ENCODE peak calls at places on chromosome 1, in seven cellular contexts. One of them, this sample, is unnamed. For H3K4me1 and H3K9me3, the result is how much of the 10 kb centered on the place peaks cover.

GRCh38 chr1:6317101-6317760 is 56.3 kb upstream of the GPR153 start:
- DNase-seq in mammary epithelial cell: peak
- DNase-seq in PC-9: peak
- DNase-seq in tibial nerve: no peak
- DNase-seq in body of pancreas: no peak
- DNase-seq in OCI-LY7: no peak
- DNase-seq in uterus: no peak
- DNase-seq in this sample: no peak

GRCh38 chr1:180926164-180926981 is 13.7 kb downstream of the KIAA1614 start:
- DNase-seq in mammary epithelial cell: no peak
- DNase-seq in PC-9: no peak
- DNase-seq in tibial nerve: no peak
- DNase-seq in body of pancreas: peak
- DNase-seq in OCI-LY7: peak
- DNase-seq in uterus: peak
- DNase-seq in this sample: no peak

GRCh38 chr1:234881893-234882771 is 246.5 kb downstream of the TOMM20 start:
- DNase-seq in mammary epithelial cell: no peak
- DNase-seq in PC-9: no peak
- DNase-seq in tibial nerve: no peak
- DNase-seq in body of pancreas: no peak
- DNase-seq in OCI-LY7: peak
- DNase-seq in uterus: peak
- DNase-seq in this sample: no peak

GRCh38 chr1:168392958-168393357 is 112.3 kb downstream of the TBX19 start:
- DNase-seq in mammary epithelial cell: no peak
- DNase-seq in PC-9: no peak
- DNase-seq in tibial nerve: no peak
- DNase-seq in body of pancreas: no peak
- DNase-seq in OCI-LY7: no peak
- DNase-seq in uterus: no peak
- DNase-seq in this sample: no peak

GRCh38 chr1:154739654-154740053 is 130.4 kb downstream of the KCNN3 start:
- DNase-seq in mammary epithelial cell: no peak
- DNase-seq in PC-9: no peak
- DNase-seq in tibial nerve: no peak
- DNase-seq in body of pancreas: no peak
- DNase-seq in OCI-LY7: no peak
- DNase-seq in uterus: no peak
- DNase-seq in this sample: no peak

GRCh38 chr1:231420299-231420958 is 1.7 kb downstream of the EGLN1 start:
- DNase-seq in mammary epithelial cell: peak
- DNase-seq in PC-9: no peak
- DNase-seq in tibial nerve: no peak
- DNase-seq in body of pancreas: no peak
- DNase-seq in OCI-LY7: peak
- DNase-seq in uterus: no peak
- DNase-seq in this sample: peak

GRCh38 chr1:110393286-110393685 is 2.5 kb upstream of the SLC16A4 start:
- DNase-seq in mammary epithelial cell: no peak
- DNase-seq in PC-9: no peak
- DNase-seq in tibial nerve: no peak
- DNase-seq in body of pancreas: no peak
- DNase-seq in OCI-LY7: no peak
- DNase-seq in uterus: no peak
- DNase-seq in this sample: no peak

GRCh38 chr1:111517464-111518225 is 14.2 kb upstream of the ADORA3 start:
- DNase-seq in mammary epithelial cell: no peak
- DNase-seq in PC-9: no peak
- DNase-seq in tibial nerve: no peak
- DNase-seq in body of pancreas: no peak
- DNase-seq in OCI-LY7: peak
- DNase-seq in uterus: no peak
- DNase-seq in this sample: no peak

GRCh38 chr1:53066941-53067738 is 5.1 kb downstream of the PODN start:
- DNase-seq in mammary epithelial cell: no peak
- DNase-seq in PC-9: no peak
- DNase-seq in tibial nerve: peak
- DNase-seq in body of pancreas: no peak
- DNase-seq in OCI-LY7: no peak
- DNase-seq in uterus: peak
- DNase-seq in this sample: no peak

GRCh38 chr1:118147542-118147941 is 37.5 kb downstream of the SPAG17 start:
- DNase-seq in mammary epithelial cell: peak
- DNase-seq in PC-9: no peak
- DNase-seq in tibial nerve: no peak
- DNase-seq in body of pancreas: no peak
- DNase-seq in OCI-LY7: no peak
- DNase-seq in uterus: no peak
- DNase-seq in this sample: no peak

GRCh38 chr1:23529146-23530088 is 1.6 kb downstream of the E2F2 start:
- DNase-seq in mammary epithelial cell: peak
- DNase-seq in PC-9: no peak
- DNase-seq in tibial nerve: no peak
- DNase-seq in body of pancreas: no peak
- DNase-seq in OCI-LY7: peak
- DNase-seq in uterus: no peak
- DNase-seq in this sample: no peak

GRCh38 chr1:237181731-237182317 is 139.8 kb downstream of the RYR2 start:
- DNase-seq in mammary epithelial cell: no peak
- DNase-seq in PC-9: no peak
- DNase-seq in tibial nerve: no peak
- DNase-seq in body of pancreas: peak
- DNase-seq in OCI-LY7: no peak
- DNase-seq in uterus: no peak
- DNase-seq in this sample: no peak

GRCh38 chr1:178564086-178564782 is 51.3 kb downstream of the TEX35 start:
- DNase-seq in mammary epithelial cell: no peak
- DNase-seq in PC-9: no peak
- DNase-seq in tibial nerve: no peak
- DNase-seq in body of pancreas: no peak
- DNase-seq in OCI-LY7: no peak
- DNase-seq in uterus: no peak
- DNase-seq in this sample: no peak

GRCh38 chr1:159211331-159212136 is 6.9 kb downstream of the ACKR1 start:
- DNase-seq in mammary epithelial cell: no peak
- DNase-seq in PC-9: peak
- DNase-seq in tibial nerve: no peak
- DNase-seq in body of pancreas: peak
- DNase-seq in OCI-LY7: peak
- DNase-seq in uterus: no peak
- DNase-seq in this sample: no peak

GRCh38 chr1:111739984-111740765 is 980 bp upstream of the INKA2 start:
- DNase-seq in mammary epithelial cell: peak
- DNase-seq in PC-9: no peak
- DNase-seq in tibial nerve: no peak
- DNase-seq in body of pancreas: peak
- DNase-seq in OCI-LY7: no peak
- DNase-seq in uterus: peak
- DNase-seq in this sample: peak

GRCh38 chr1:21869620-21870121 is 57.6 kb downstream of the LDLRAD2 start:
- DNase-seq in mammary epithelial cell: peak
- DNase-seq in PC-9: peak
- DNase-seq in tibial nerve: peak
- DNase-seq in body of pancreas: peak
- DNase-seq in OCI-LY7: no peak
- DNase-seq in uterus: peak
- DNase-seq in this sample: peak

GRCh38 chr1:43414634-43415223 is 25.0 kb downstream of the SZT2 start:
- DNase-seq in mammary epithelial cell: peak
- DNase-seq in PC-9: peak
- DNase-seq in tibial nerve: peak
- DNase-seq in body of pancreas: peak
- DNase-seq in OCI-LY7: peak
- DNase-seq in uterus: no peak
- DNase-seq in this sample: peak

GRCh38 chr1:157124855-157125254 is 13.3 kb downstream of the ETV3 start:
- DNase-seq in mammary epithelial cell: no peak
- DNase-seq in PC-9: no peak
- DNase-seq in tibial nerve: no peak
- DNase-seq in body of pancreas: no peak
- DNase-seq in OCI-LY7: no peak
- DNase-seq in uterus: no peak
- DNase-seq in this sample: no peak

GRCh38 chr1:81114191-81114590 is 686.5 kb upstream of the ADGRL2 start:
- DNase-seq in mammary epithelial cell: no peak
- DNase-seq in PC-9: no peak
- DNase-seq in tibial nerve: no peak
- DNase-seq in body of pancreas: no peak
- DNase-seq in OCI-LY7: no peak
- DNase-seq in uterus: no peak
- DNase-seq in this sample: no peak

GRCh38 chr1:56821462-56821797 is 2.2 kb upstream of the FYB2 start:
- DNase-seq in mammary epithelial cell: no peak
- DNase-seq in PC-9: no peak
- DNase-seq in tibial nerve: no peak
- DNase-seq in body of pancreas: peak
- DNase-seq in OCI-LY7: no peak
- DNase-seq in uterus: no peak
- DNase-seq in this sample: no peak

GRCh38 chr1:201172999-201173610 is 17.5 kb upstream of the IGFN1 start:
- DNase-seq in mammary epithelial cell: peak
- DNase-seq in PC-9: peak
- DNase-seq in tibial nerve: no peak
- DNase-seq in body of pancreas: no peak
- DNase-seq in OCI-LY7: no peak
- DNase-seq in uterus: no peak
- DNase-seq in this sample: no peak

GRCh38 chr1:24505816-24506215 is 3.2 kb downstream of the RCAN3 start:
- DNase-seq in mammary epithelial cell: no peak
- DNase-seq in PC-9: no peak
- DNase-seq in tibial nerve: no peak
- DNase-seq in body of pancreas: no peak
- DNase-seq in OCI-LY7: no peak
- DNase-seq in uterus: no peak
- DNase-seq in this sample: no peak

GRCh38 chr1:178724734-178725602 is at the start of gene RALGPS2:
- DNase-seq in mammary epithelial cell: peak
- DNase-seq in PC-9: peak
- DNase-seq in tibial nerve: peak
- DNase-seq in body of pancreas: peak
- DNase-seq in OCI-LY7: peak
- DNase-seq in uterus: peak
- DNase-seq in this sample: peak

GRCh38 chr1:87830579-87830978 is 501.9 kb downstream of the LMO4 start:
- DNase-seq in mammary epithelial cell: no peak
- DNase-seq in PC-9: no peak
- DNase-seq in tibial nerve: no peak
- DNase-seq in body of pancreas: no peak
- DNase-seq in OCI-LY7: no peak
- DNase-seq in uterus: no peak
- DNase-seq in this sample: no peak

GRCh38 chr1:87829360-87829759 is 500.7 kb downstream of the LMO4 start:
- DNase-seq in mammary epithelial cell: no peak
- DNase-seq in PC-9: no peak
- DNase-seq in tibial nerve: no peak
- DNase-seq in body of pancreas: no peak
- DNase-seq in OCI-LY7: no peak
- DNase-seq in uterus: no peak
- DNase-seq in this sample: no peak

DNA sequence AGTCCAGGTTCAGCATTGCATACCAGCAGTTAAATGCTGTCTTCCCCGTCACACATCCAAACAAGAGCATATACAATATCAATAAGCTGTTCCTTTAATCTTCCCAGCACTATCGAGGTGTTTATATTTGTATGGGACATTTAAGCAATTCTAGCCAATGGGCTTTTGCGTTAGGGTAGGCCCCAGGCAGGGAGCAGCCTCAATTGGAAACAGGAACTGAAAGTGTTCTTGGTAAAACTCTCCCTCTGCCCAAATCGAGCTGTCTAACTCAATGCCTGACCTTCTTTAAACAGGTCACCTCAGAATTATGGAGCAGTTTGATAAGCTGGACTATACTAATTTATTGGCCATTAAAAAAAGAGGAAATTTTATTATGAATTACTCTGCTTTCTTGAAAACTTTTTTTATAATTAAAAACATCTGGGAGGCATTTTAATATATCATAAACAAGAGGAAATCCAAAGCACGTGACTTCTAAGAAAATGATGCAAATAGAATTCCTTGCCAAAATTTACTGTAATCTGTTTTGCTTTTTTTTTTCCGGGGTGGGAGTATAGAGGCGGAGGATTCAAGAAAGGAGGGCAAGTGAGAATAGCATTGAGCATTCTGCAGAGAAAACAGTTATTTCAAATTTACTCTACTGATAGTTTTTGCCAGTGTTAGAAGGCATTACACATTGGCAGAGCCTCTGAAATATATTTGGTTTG is 498.1 kb downstream of the LMO4 start:
- DNase-seq in mammary epithelial cell: peak
- DNase-seq in PC-9: no peak
- DNase-seq in tibial nerve: peak
- DNase-seq in body of pancreas: peak
- DNase-seq in OCI-LY7: peak
- DNase-seq in uterus: peak
- DNase-seq in this sample: no peak
- H3K4me3 ChIP-seq in mammary epithelial cell: no peak
- H3K4me3 ChIP-seq in PC-9: no peak
- H3K4me3 ChIP-seq in tibial nerve: no peak
- H3K4me3 ChIP-seq in body of pancreas: no peak
- H3K4me3 ChIP-seq in OCI-LY7: no peak
- H3K4me3 ChIP-seq in uterus: no peak
- H3K4me3 ChIP-seq in this sample: no peak

DNA sequence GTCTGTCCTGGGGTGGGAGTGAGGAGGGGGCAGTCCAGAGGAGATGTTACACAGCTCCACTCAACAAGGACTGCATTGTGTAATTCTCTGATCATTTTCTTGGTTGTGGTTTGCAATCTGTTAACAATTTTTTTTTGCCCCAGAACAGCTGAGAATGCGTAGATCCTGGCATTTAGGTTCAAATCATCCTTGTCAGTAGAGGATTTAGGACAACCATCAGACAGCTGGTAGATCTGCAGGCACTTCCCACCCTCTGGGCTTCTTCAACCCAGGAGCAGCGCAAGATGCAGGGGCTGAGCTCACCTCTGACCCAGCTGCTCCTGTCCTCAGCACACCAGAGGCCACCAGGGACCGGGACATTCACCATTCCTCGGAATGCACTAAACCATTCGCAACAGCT is 13.5 kb downstream of the BCAR3 start:
- DNase-seq in mammary epithelial cell: no peak
- DNase-seq in PC-9: no peak
- DNase-seq in tibial nerve: no peak
- DNase-seq in body of pancreas: no peak
- DNase-seq in OCI-LY7: no peak
- DNase-seq in uterus: no peak
- DNase-seq in this sample: no peak
- H3K4me1 ChIP-seq in mammary epithelial cell: half or more
- H3K4me1 ChIP-seq in PC-9: half or more
- H3K4me1 ChIP-seq in tibial nerve: under half
- H3K4me1 ChIP-seq in body of pancreas: under half
- H3K4me1 ChIP-seq in OCI-LY7: under half
- H3K4me1 ChIP-seq in uterus: under half
- H3K4me1 ChIP-seq in this sample: half or more

GRCh38 chr1:7404046-7404742 is 366.9 kb upstream of the VAMP3 start:
- DNase-seq in mammary epithelial cell: no peak
- DNase-seq in PC-9: no peak
- DNase-seq in tibial nerve: no peak
- DNase-seq in body of pancreas: no peak
- DNase-seq in OCI-LY7: no peak
- DNase-seq in uterus: no peak
- DNase-seq in this sample: no peak
- H3K9me3 ChIP-seq in mammary epithelial cell: under half
- H3K9me3 ChIP-seq in PC-9: under half
- H3K9me3 ChIP-seq in tibial nerve: under half
- H3K9me3 ChIP-seq in body of pancreas: under half
- H3K9me3 ChIP-seq in OCI-LY7: under half
- H3K9me3 ChIP-seq in uterus: under half
- H3K9me3 ChIP-seq in this sample: under half

GRCh38 chr1:1306070-1306660 is 1.6 kb downstream of the ACAP3 start:
- DNase-seq in mammary epithelial cell: no peak
- DNase-seq in PC-9: no peak
- DNase-seq in tibial nerve: no peak
- DNase-seq in body of pancreas: no peak
- DNase-seq in OCI-LY7: peak
- DNase-seq in uterus: no peak
- DNase-seq in this sample: peak
- H3K4me3 ChIP-seq in mammary epithelial cell: no peak
- H3K4me3 ChIP-seq in PC-9: no peak
- H3K4me3 ChIP-seq in tibial nerve: peak
- H3K4me3 ChIP-seq in body of pancreas: no peak
- H3K4me3 ChIP-seq in OCI-LY7: peak
- H3K4me3 ChIP-seq in uterus: peak
- H3K4me3 ChIP-seq in this sample: peak